ENCODE peak calls at places on chromosomes 13 and 19, in four cellular contexts. Z, W, D and I are unnamed samples.

GRCh38 chr13:79933389-79933788 is 407.5 kb downstream of the SPRY2 start:
- DNase-seq in Z (no peak), D (no peak), W (no peak), I (no peak)

GRCh38 chr19:53792721-53793433 is 31.2 kb downstream of the NLRP12 start:
- DNase-seq in D (peak), W (peak), Z (peak), I (peak)

GRCh38 chr19:12232961-12233360 is 61.7 kb downstream of the ZNF44 start:
- DNase-seq in Z (no peak), D (no peak), W (no peak), I (no peak)

GRCh38 chr19:49946415-49946814 is 14.6 kb downstream of the SIGLEC11 start:
- DNase-seq in Z (no peak), D (no peak), W (no peak), I (no peak)

GRCh38 chr13:46168341-46168740 is 13.6 kb downstream of the LCP1 start:
- DNase-seq in D (peak), Z (peak), W (no peak), I (peak)

GRCh38 chr19:46859637-46860124 is 1.1 kb upstream of the ARHGAP35 start:
- DNase-seq in D (peak), W (no peak), Z (no peak), I (no peak)

GRCh38 chr13:65606622-65607021 is 1623.5 kb downstream of the PCDH9 start:
- DNase-seq in D (peak), Z (no peak), W (no peak), I (peak)

GRCh38 chr19:55463583-55464031 is 944 bp downstream of the C19orf85 start:
- DNase-seq in Z (no peak), W (no peak), D (no peak), I (no peak)

GRCh38 chr19:1725100-1726064 is 27.9 kb upstream of the ONECUT3 start:
- DNase-seq in D (peak), Z (peak), W (no peak), I (peak)

GRCh38 chr19:57709616-57710015 is 612 bp upstream of the ZNF154 start:
- DNase-seq in W (no peak), Z (no peak), D (no peak), I (no peak)
- H3K4me3 ChIP-seq in W (peak), Z (no peak), D (no peak), I (peak)

GRCh38 chr13:21354721-21355120 is 104.4 kb downstream of the ZDHHC20 start:
- DNase-seq in W (no peak), Z (no peak), D (no peak), I (no peak)
- TF ChIP-seq CTCF in W (no peak), Z (no peak), D (no peak), I (no peak)

GRCh38 chr13:99436686-99437416 is 64.4 kb upstream of the TM9SF2 start:
- DNase-seq in W (peak), Z (peak), D (peak), I (peak)
- H3K4me3 ChIP-seq in W (no peak), Z (peak), D (no peak), I (no peak)

GRCh38 chr13:100520936-100521765 is 67.4 kb downstream of the GGACT start:
- DNase-seq in W (no peak), Z (no peak), D (no peak), I (no peak)
- TF ChIP-seq CTCF in W (no peak), Z (no peak), D (no peak), I (no peak)

GRCh38 chr13:63609574-63609973 is 2193.9 kb upstream of the PCDH20 start:
- DNase-seq in D (no peak), Z (no peak), W (no peak), I (no peak)
- H3K4me3 ChIP-seq in D (no peak), Z (no peak), W (no peak), I (no peak)

GRCh38 chr19:15198006-15198356 is 2.8 kb downstream of the NOTCH3 start:
- DNase-seq in W (no peak), D (no peak), Z (no peak), I (no peak)

GRCh38 chr19:15199219-15199651 is 1.6 kb downstream of the NOTCH3 start:
- DNase-seq in W (no peak), Z (no peak), D (no peak), I (no peak)

GRCh38 chr19:15199652-15200574 is 882 bp downstream of the NOTCH3 start:
- DNase-seq in D (no peak), W (no peak), Z (no peak), I (peak)

GRCh38 chr19:15201374-15202023 is 704 bp upstream of the NOTCH3 start:
- DNase-seq in W (no peak), Z (no peak), D (no peak), I (no peak)

DNA sequence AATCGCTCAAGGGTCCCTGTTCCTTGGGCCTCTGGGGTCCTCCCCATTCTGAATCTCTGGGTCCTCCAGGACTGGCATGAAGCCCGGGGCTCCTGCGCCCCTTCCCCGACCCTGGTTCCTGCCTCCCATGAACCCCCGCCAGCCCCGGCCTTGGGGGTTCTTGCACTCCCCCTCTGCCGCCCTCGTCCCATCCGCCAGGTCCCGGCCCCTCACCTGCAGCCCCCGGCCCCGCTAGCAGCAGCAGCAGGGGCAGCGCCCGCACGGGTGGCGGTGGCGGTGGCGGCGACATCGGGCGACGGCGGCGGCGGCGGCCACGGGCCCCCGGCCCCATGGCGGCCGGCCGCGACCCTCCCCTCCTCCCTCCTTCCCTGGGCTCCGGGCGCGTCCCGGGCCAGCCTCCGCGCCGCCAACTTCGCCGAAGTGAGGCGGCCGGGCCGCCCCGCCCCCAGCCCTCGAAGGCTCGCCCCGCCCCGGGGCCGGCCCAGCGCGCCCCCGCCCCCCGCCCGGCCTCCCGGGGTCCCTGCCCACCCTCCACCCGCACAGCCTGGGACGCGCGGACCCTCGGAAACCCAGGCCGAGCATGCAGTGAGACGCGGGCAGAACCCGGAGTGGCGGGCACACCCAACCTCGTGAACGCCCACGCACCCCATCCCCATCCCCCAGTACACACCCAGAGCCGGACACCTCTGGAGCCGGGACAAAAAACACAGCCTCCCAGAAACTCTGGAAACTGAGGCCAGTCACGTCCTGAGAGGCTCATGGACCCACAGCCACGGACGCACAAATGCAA is at the start of gene NOTCH3:
- DNase-seq in D (no peak), Z (no peak), W (no peak), I (no peak)
- TF ChIP-seq CTCF in D (no peak), Z (no peak), W (no peak), I (no peak)

DNA sequence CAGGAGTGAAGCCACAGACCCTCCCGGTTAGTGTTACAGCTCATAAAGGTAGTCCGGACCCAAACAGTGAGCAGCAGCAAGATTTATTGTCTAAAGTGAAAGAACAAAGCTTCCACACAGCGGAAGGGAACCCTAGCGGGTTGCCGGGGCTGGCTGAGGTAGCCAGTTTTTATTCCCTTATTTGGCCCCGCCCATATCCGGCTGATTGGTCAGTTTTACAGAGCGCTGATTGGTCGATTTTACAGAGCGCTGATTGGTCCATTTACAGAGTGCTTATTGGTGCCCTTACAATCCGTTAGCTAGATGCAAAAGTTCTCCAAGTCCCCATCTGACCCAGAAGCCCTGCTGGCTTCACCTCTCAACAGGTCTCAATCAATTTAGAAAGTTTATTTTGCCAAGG is 126.0 kb upstream of the RFC3 start:
- DNase-seq in D (no peak), Z (no peak), W (no peak), I (no peak)
- H3K4me3 ChIP-seq in D (no peak), Z (no peak), W (no peak), I (no peak)

DNA sequence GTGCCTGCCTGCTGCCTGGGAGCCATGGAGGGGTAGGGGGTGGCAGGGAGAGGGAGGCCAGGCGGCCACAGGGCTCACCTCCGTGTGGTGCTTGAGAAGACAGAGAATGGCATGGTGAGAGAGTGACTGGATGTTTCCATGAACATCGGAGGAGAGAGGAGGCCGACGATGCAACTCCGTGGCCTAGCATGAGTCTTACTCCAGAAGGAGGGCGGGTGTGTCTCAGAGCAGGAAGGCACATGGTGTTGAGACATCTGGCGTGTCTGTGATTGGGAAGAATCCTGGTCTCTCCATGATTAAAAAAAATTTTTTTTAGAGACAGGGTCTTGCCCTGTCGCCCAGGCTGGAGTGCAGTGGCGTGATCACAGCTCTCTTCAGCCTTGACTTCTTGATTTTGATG is 5.1 kb downstream of the IRGC start:
- DNase-seq in W (no peak), Z (no peak), D (peak), I (no peak)
- TF ChIP-seq CTCF in W (no peak), Z (no peak), D (no peak), I (no peak)